ENCODE peak calls at places on chromosome 22, in seven cellular contexts. D, I, W, Z, L, K and J are unnamed samples. For H3K27me3, the result is how much of the 10 kb centered on the place peaks cover.

GRCh38 chr22:45738206-45738605 is 66.6 kb downstream of the ATXN10 start:
- DNase-seq in D (no peak), I (no peak), W (no peak), Z (no peak), L (peak), K (no peak), J (no peak)

GRCh38 chr22:26707581-26707980 is 50.2 kb downstream of the MIAT start:
- DNase-seq in D (no peak), I (no peak), W (no peak), Z (no peak), L (no peak), K (no peak), J (no peak)

GRCh38 chr22:20584872-20585639 is 77.6 kb downstream of the MED15 start:
- DNase-seq in D (peak), I (peak), W (no peak), Z (no peak), L (no peak), K (no peak), J (no peak)

GRCh38 chr22:18077639-18078328 is at the start of gene PEX26:
- DNase-seq in D (peak), I (peak), W (peak), Z (peak), L (peak), K (peak), J (peak)

GRCh38 chr22:18109410-18110193 is 1.0 kb upstream of the TUBA8 start:
- DNase-seq in D (no peak), I (no peak), W (no peak), Z (no peak), L (no peak), K (no peak), J (peak)

GRCh38 chr22:46576556-46577351 is 39.3 kb upstream of the CELSR1 start:
- DNase-seq in D (peak), I (peak), W (no peak), Z (peak), L (peak), K (peak), J (peak)

GRCh38 chr22:23274146-23274526 is 93.8 kb downstream of the BCR start:
- DNase-seq in D (no peak), I (no peak), W (no peak), Z (no peak), L (no peak), K (no peak), J (no peak)

GRCh38 chr22:32322986-32323385 is 34.7 kb upstream of the RFPL3 start:
- DNase-seq in D (no peak), I (no peak), W (no peak), Z (no peak), L (no peak), K (no peak), J (no peak)

GRCh38 chr22:27378343-27378800 is 423.2 kb downstream of the MN1 start:
- DNase-seq in D (no peak), I (no peak), W (no peak), Z (no peak), L (no peak), K (no peak), J (no peak)

GRCh38 chr22:27578937-27579617 is 222.5 kb downstream of the MN1 start:
- DNase-seq in D (no peak), I (no peak), W (no peak), Z (no peak), L (no peak), K (no peak), J (no peak)

GRCh38 chr22:22593964-22594656 is 35.0 kb upstream of the PRAME start:
- DNase-seq in D (no peak), I (peak), W (peak), Z (no peak), L (peak), K (no peak), J (peak)

GRCh38 chr22:48836673-48837340 is 990.9 kb downstream of the BRD1 start:
- DNase-seq in D (no peak), I (no peak), W (no peak), Z (no peak), L (no peak), K (no peak), J (peak)

GRCh38 chr22:27300661-27301285 is 500.8 kb downstream of the MN1 start:
- DNase-seq in D (no peak), I (no peak), W (no peak), Z (no peak), L (no peak), K (no peak), J (peak)

GRCh38 chr22:45597460-45598192 is 74.0 kb upstream of the ATXN10 start:
- DNase-seq in D (no peak), I (no peak), W (no peak), Z (no peak), L (peak), K (peak), J (no peak)

GRCh38 chr22:22802346-22802970 is 85.2 kb upstream of the IGLL5 start:
- DNase-seq in D (no peak), I (no peak), W (no peak), Z (no peak), L (no peak), K (no peak), J (peak)

GRCh38 chr22:44031111-44031963 is 7.2 kb downstream of the PARVB start:
- DNase-seq in D (no peak), I (no peak), W (no peak), Z (no peak), L (no peak), K (no peak), J (no peak)

GRCh38 chr22:43201486-43202219 is 14.7 kb upstream of the TTLL12 start:
- DNase-seq in D (no peak), I (no peak), W (no peak), Z (no peak), L (no peak), K (no peak), J (no peak)

GRCh38 chr22:26354707-26355106 is 74.4 kb upstream of the ASPHD2 start:
- DNase-seq in D (no peak), I (no peak), W (no peak), Z (no peak), L (no peak), K (no peak), J (no peak)

GRCh38 chr22:44668190-44668885 is 33.7 kb upstream of the PRR5 start:
- DNase-seq in D (no peak), I (peak), W (peak), Z (no peak), L (no peak), K (peak), J (peak)

GRCh38 chr22:50191041-50191740 is 5.5 kb downstream of the TRABD start:
- DNase-seq in D (no peak), I (no peak), W (no peak), Z (no peak), L (no peak), K (peak), J (no peak)

GRCh38 chr22:50189849-50190181 is 4.1 kb downstream of the TRABD start:
- DNase-seq in D (no peak), I (no peak), W (no peak), Z (no peak), L (peak), K (no peak), J (no peak)

GRCh38 chr22:50188356-50188755 is 2.6 kb downstream of the TRABD start:
- DNase-seq in D (no peak), I (no peak), W (no peak), Z (no peak), L (no peak), K (no peak), J (no peak)

GRCh38 chr22:50190182-50190951 is 4.7 kb downstream of the TRABD start:
- DNase-seq in D (peak), I (peak), W (no peak), Z (no peak), L (peak), K (peak), J (peak)

GRCh38 chr22:50189184-50189848 is 3.6 kb downstream of the TRABD start:
- DNase-seq in D (no peak), I (peak), W (no peak), Z (no peak), L (no peak), K (no peak), J (no peak)
- H3K4me3 ChIP-seq in D (no peak), I (no peak), W (no peak), Z (no peak), L (no peak), K (no peak), J (no peak)

GRCh38 chr22:50314081-50314454 is 6.6 kb upstream of the PLXNB2 start:
- DNase-seq in D (no peak), I (peak), W (no peak), Z (no peak), L (no peak), K (no peak), J (no peak)
- H3K27me3 ChIP-seq in D (under half), I (under half), W (under half), Z (under half), L (under half), K (under half), J (under half)

GRCh38 chr22:19479358-19480172 is at the start of gene CDC45:
- DNase-seq in D (peak), I (peak), W (peak), Z (peak), L (peak), K (peak), J (peak)

GRCh38 chr22:19478466-19479357 is at the start of gene UFD1:
- DNase-seq in D (peak), I (peak), W (peak), Z (peak), L (peak), K (peak), J (peak)

GRCh38 chr22:19482297-19482696 is 2.6 kb downstream of the CDC45 start:
- DNase-seq in D (no peak), I (no peak), W (no peak), Z (no peak), L (no peak), K (no peak), J (no peak)

GRCh38 chr22:19480173-19480568 is 451 bp downstream of the CDC45 start:
- DNase-seq in D (no peak), I (peak), W (peak), Z (no peak), L (no peak), K (no peak), J (no peak)

GRCh38 chr22:19480789-19481188 is 1.1 kb downstream of the CDC45 start:
- DNase-seq in D (no peak), I (no peak), W (no peak), Z (no peak), L (no peak), K (no peak), J (no peak)
- H3K4me3 ChIP-seq in D (peak), I (peak), W (peak), Z (no peak), L (peak), K (no peak), J (peak)

GRCh38 chr22:50262973-50263617 is 1.6 kb upstream of the MAPK12 start:
- DNase-seq in D (no peak), I (no peak), W (peak), Z (no peak), L (no peak), K (no peak), J (no peak)
- H3K27me3 ChIP-seq in D (under half), I (under half), W (under half), Z (under half), L (under half), K (under half), J (under half)

DNA sequence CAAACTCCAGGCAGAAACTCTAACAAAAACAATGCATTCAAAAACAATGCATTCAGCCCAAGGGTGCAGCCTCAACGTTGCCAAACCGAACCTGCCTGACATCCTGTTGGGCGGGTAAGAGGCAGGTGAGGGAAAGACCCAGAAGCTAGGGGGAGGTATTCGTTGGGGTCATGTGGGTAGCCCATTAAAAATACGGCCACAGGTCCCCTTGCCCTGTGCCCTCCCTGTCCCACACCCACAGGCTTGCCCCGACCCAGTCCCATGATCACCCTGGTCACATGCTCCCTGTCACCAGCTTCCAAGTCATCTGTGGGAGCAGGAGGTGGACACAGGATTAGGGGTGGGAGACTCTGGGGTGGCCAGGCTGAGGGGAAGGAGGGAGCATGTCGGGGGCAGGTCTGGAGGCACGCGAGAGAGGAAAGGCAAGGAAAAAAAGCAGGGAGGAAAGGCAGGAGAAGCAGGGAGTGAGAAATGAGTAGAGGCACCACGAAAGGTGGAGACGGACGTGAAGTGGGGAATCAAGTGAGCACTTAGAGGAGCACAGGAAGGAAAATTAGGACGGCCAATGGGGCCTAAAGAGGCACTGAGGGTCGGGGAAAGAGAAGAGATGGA is 683 bp downstream of the PLA2G6 start:
- DNase-seq in D (no peak), I (no peak), W (peak), Z (no peak), L (peak), K (no peak), J (no peak)
- H3K4me3 ChIP-seq in D (peak), I (peak), W (peak), Z (peak), L (peak), K (peak), J (peak)

DNA sequence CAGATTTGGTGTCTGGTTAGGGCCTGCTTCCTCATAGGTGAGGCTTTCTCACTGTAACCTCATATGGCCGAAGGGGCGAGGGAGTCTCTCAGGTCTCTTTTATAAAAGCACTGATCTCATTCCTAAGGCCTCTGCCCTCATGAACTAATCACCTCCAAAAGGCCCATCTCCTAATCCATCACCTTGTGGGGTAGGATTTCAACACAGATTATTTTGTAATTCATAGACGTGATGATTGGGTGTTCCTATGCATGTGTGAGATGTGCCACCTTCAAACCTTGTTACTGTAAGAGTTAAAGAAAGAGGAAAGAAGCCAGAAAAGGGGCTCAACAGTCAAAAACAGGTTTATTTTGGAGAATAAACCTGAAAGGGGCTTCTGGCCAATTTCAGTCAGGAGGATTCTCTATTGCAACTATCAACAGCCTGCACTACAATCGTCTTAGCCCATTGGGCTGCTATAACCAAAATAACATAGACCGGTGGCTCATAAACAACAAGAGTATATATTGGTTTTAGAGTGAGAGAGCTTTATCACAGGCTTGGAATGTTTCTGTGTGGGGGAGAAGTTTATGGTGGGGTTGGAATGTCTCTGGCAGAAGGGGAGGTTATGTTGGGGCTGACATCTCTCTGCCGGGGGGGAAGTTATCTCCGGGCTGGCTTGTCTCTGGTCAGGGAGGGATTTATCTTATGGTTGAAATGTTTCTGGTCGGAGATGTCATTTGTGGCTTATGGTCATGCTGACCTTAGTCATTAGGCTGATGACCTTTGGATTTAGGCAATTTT is 35.0 kb downstream of the CSF2RB start:
- DNase-seq in D (no peak), I (no peak), W (no peak), Z (no peak), L (no peak), K (no peak), J (no peak)
- H3K27me3 ChIP-seq in D (under half), I (under half), W (half or more), Z (under half), L (under half), K (under half), J (under half)

GRCh38 chr22:50529416-50530279 is at the start of gene TYMP:
- DNase-seq in D (peak), I (no peak), W (no peak), Z (no peak), L (peak), K (no peak), J (peak)
- H3K4me3 ChIP-seq in D (peak), I (no peak), W (no peak), Z (peak), L (peak), K (peak), J (peak)

DNA sequence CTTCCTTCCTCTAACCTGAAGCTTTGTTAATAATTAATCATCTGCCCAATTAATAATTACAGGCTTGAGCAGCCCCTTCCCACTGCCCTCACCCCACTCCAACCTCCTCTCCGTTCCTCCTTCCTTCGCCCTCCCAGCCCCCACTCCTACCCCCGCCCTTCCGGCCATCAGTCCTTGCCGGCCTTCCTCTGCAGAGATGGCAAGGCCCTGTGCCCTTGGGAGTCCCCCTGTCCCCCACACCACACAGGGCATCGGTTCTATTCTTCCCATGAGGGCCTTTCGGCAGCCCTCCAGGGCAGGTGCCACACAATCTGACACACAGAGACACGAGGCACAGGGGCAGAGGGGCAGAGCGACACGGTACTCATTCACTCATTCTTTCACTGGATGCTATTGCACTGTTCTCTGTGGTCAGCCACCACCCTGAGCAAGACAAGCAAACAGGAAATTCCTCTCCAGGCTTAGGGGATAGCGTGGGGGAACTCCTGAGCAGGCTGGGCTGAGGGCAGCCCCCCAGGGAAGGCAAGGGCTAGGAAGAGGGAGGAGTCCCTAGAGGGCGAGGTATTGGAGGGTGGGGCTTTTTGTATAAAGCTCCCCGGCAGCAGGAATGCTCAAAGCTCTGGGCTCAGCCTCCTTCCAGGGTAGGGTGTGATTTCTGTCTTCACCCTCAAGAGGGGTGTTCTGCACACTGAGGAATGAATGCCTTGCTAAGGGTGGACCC is 14.8 kb downstream of the MGAT3 start:
- DNase-seq in D (no peak), I (no peak), W (peak), Z (no peak), L (no peak), K (peak), J (peak)
- H3K27me3 ChIP-seq in D (under half), I (under half), W (under half), Z (under half), L (under half), K (under half), J (under half)